ENCODE peak calls at places on chromosomes 5 and 9, in six cellular contexts. O is cardiac muscle cell; F is A549; L is CD8-positive, alpha-beta T cell; B is stomach; X is IMR-90. J is an unnamed sample.

GRCh38 chr5:72465601-72466563 is 41.3 kb downstream of the ZNF366 start:
- DNase-seq in O (peak; percentile 32), F (no peak), L (no peak), B (no peak), X (peak; percentile 75), J (no peak)

GRCh38 chr5:55234171-55234700 is 828 bp upstream of the CCNO start:
- DNase-seq in O (peak; percentile 37), F (no peak), L (no peak), B (peak; percentile 63), X (peak; percentile 19), J (no peak)

GRCh38 chr5:58502032-58502431 is 10.8 kb downstream of the GAPT start:
- DNase-seq in O (no peak), F (no peak), L (no peak), B (no peak), X (no peak), J (no peak)

GRCh38 chr5:87004101-87004500 is 263.6 kb upstream of the RASA1 start:
- DNase-seq in O (peak; percentile 62), F (no peak), L (no peak), B (no peak), X (peak; percentile 8), J (no peak)

GRCh38 chr5:134570886-134571285 is 45.4 kb downstream of the JADE2 start:
- DNase-seq in O (no peak), F (no peak), L (no peak), B (no peak), X (no peak), J (no peak)

GRCh38 chr5:133612021-133612860 is at the start of gene FSTL4:
- DNase-seq in O (no peak), F (peak; percentile 46), L (peak; percentile 15), B (peak; percentile 67), X (no peak), J (peak; percentile 34)

GRCh38 chr9:79657891-79658290 is 86.1 kb downstream of the TLE4 start:
- DNase-seq in O (no peak), F (no peak), L (no peak), B (no peak), X (no peak), J (no peak)

GRCh38 chr5:175468892-175469291 is 9.5 kb upstream of the SFXN1 start:
- DNase-seq in O (no peak), F (no peak), L (no peak), B (no peak), X (no peak), J (no peak)

GRCh38 chr5:170584446-170584845 is 80.6 kb downstream of the KCNIP1 start:
- DNase-seq in O (no peak), F (no peak), L (no peak), B (no peak), X (no peak), J (no peak)

GRCh38 chr5:108193021-108193795 is 188.7 kb downstream of the FBXL17 start:
- DNase-seq in O (peak; percentile 72), F (no peak), L (no peak), B (no peak), X (peak; percentile 75), J (no peak)

GRCh38 chr5:178350361-178351220 is 118.0 kb upstream of the PHYKPL start:
- DNase-seq in O (no peak), F (no peak), L (no peak), B (no peak), X (no peak), J (no peak)

GRCh38 chr9:78130004-78130403 is 98.4 kb upstream of the GNAQ start:
- DNase-seq in O (peak; percentile 50), F (peak; percentile 31), L (no peak), B (no peak), X (no peak), J (no peak)

GRCh38 chr9:8674550-8674949 is 875.0 kb upstream of the DMAC1 start:
- DNase-seq in O (no peak), F (no peak), L (no peak), B (no peak), X (no peak), J (no peak)

GRCh38 chr5:175814676-175815075 is 56.7 kb upstream of the CPLX2 start:
- DNase-seq in O (peak; percentile 84), F (peak; percentile 94), L (no peak), B (no peak), X (peak; percentile 73), J (no peak)

GRCh38 chr5:142295084-142295758 is 29.6 kb downstream of the SPRY4 start:
- DNase-seq in O (peak; percentile 45), F (no peak), L (no peak), B (no peak), X (peak; percentile 23), J (no peak)

GRCh38 chr5:58358436-58358835 is 101.5 kb downstream of the PLK2 start:
- DNase-seq in O (no peak), F (no peak), L (no peak), B (no peak), X (no peak), J (no peak)

GRCh38 chr9:99491408-99492259 is 269.6 kb downstream of the SEC61B start:
- DNase-seq in O (peak; percentile 12), F (no peak), L (no peak), B (no peak), X (peak; percentile 70), J (no peak)

GRCh38 chr5:137212471-137212870 is 286.7 kb downstream of the SPOCK1 start:
- DNase-seq in O (no peak), F (no peak), L (no peak), B (no peak), X (no peak), J (no peak)

GRCh38 chr5:176816791-176817272 is 6.5 kb downstream of the UNC5A start:
- DNase-seq in O (no peak), F (no peak), L (no peak), B (no peak), X (no peak), J (no peak)

GRCh38 chr9:14205463-14205862 is 108.5 kb downstream of the NFIB start:
- DNase-seq in O (peak; percentile 90), F (peak; percentile 15), L (no peak), B (no peak), X (peak; percentile 82), J (no peak)

GRCh38 chr5:96434201-96434645 is 1.2 kb upstream of the PCSK1 start:
- DNase-seq in O (peak; percentile 89), F (peak; percentile 36), L (peak; percentile 20), B (peak; percentile 63), X (peak; percentile 74), J (peak; percentile 37)

GRCh38 chr5:150065886-150066285 is 20.5 kb downstream of the CSF1R start:
- DNase-seq in O (peak; percentile 32), F (no peak), L (no peak), B (no peak), X (peak; percentile 15), J (no peak)

GRCh38 chr5:144368556-144368955 is 197.9 kb downstream of the KCTD16 start:
- DNase-seq in O (peak; percentile 25), F (no peak), L (no peak), B (no peak), X (peak; percentile 62), J (no peak)

GRCh38 chr9:125755340-125755739 is 8.2 kb downstream of the PBX3 start:
- DNase-seq in O (no peak), F (no peak), L (no peak), B (no peak), X (no peak), J (no peak)

GRCh38 chr9:133991964-133992779 is at the start of gene VAV2:
- DNase-seq in O (peak; percentile 72), F (peak; percentile 35), L (peak; percentile 30), B (peak; percentile 65), X (peak; percentile 45), J (peak; percentile 58)

GRCh38 chr5:151141535-151141934 is 16.0 kb downstream of the ANXA6 start:
- DNase-seq in O (no peak), F (no peak), L (peak; percentile 58), B (no peak), X (peak; percentile 25), J (no peak)
- H3K4me1 ChIP-seq in O (peaks cover 52% of the 10 kb centered on the region), F (no peaks in the 10 kb centered on the region), L (peaks cover 93% of the 10 kb centered on the region), B (peaks cover 60% of the 10 kb centered on the region), X (peaks cover 2% of the 10 kb centered on the region), J (peaks cover 4% of the 10 kb centered on the region)

DNA sequence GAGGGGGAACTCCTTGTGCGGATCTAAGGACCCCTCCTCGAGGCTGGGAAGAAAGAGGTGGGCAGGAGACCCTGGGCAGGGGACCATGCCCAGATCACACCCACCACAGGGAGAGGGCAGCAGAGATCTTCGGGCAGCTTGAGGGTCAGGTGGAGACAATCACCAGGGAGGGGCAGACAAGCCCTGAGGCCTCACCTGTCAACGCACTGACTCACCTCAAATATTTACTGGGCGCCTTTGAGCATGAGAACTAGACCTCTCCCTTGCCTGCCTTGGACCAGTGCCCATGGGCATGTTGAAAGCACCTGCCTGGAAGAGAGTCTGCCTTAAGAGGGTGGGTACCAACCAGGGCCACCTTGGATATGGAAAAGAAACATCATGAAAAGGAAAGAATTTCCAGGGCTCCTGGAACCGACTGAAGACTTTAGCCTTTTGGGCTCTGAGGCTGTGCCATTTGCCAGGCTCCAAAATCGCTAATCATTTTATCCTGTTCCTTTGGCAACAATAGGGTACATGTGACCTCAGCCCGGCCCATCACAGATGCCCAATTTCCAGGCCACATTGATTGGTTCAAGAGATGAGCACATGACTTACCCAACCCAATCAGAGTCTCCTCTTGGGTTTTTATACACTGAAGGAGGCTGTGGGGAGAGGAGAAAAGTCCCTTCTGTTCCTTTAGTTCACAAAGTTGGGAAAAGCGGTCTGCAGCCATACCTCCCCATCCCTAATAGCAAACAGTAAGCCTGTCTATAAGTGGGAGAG is 10.4 kb upstream of the SPINK4 start:
- DNase-seq in O (no peak), F (peak; percentile 82), L (no peak), B (peak; percentile 90), X (no peak), J (peak; percentile 92)
- TF ChIP-seq CTCF in O (no peak), F (peak; percentile 97), L (no peak), B (peak; percentile 7), X (peak; percentile 13), J (no peak)

GRCh38 chr9:37984672-37985611 is 81.0 kb upstream of the SLC25A51 start:
- DNase-seq in O (peak; percentile 69), F (no peak), L (no peak), B (no peak), X (peak; percentile 72), J (no peak)
- H3K27ac ChIP-seq in O (no peak overlapping the region), F (peak overlapping the region; percentile 25), L (no peak overlapping the region), B (no peak overlapping the region), X (peak overlapping the region; percentile 57), J (peak overlapping the region; percentile 35)

DNA sequence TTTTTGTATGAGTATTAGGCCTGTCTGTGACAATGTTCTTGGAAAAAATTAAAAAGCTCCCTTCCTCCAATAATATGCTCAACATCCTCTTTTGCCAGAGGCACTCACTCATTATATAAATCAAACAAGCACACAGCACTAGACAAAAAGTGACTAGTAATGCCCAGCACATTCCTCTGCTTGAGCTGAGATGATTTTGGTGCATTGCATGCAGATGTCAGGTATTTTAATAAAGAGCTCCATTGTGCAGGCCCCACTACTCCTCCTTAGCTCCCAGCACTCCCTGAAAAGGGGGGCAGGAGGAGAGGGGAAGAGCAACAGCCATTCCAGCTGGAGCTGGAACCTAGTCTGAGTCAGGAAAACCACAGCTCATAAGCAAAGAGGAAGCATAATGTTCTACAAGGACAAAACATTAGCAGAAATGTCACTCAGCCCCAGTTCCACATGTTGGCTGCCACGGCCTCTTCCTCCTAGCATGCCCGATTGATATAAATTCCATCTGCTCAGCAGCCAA is 348.5 kb downstream of the BNC2 start:
- DNase-seq in O (peak; percentile 88), F (no peak), L (no peak), B (no peak), X (peak; percentile 94), J (peak; percentile 35)
- H3K4me1 ChIP-seq in O (no peaks in the 10 kb centered on the region), F (peaks cover 16% of the 10 kb centered on the region), L (no peaks in the 10 kb centered on the region), B (peaks cover 27% of the 10 kb centered on the region), X (peaks cover 13% of the 10 kb centered on the region), J (peaks cover 8% of the 10 kb centered on the region)

GRCh38 chr5:138495351-138495750 is 30.1 kb downstream of the EGR1 start:
- DNase-seq in O (no peak), F (no peak), L (no peak), B (no peak), X (peak; percentile 33), J (no peak)
- TF ChIP-seq CTCF in O (no peak), F (no peak), L (no peak), B (no peak), X (no peak), J (no peak)

J was measured in lung.